ENCODE peak calls at places on chromosome 13, in eight cellular contexts. D is lung, X is AG09309, T is body of pancreas, V is aorta, L is mucosa of descending colon, Z is colonic mucosa, I is tibial nerve. Q is an unnamed sample.

GRCh38 chr13:97222934-97223710 is 989 bp downstream of the MBNL2 start:
- DNase-seq in X (no peak), D (no peak), Z (no peak), L (no peak), V (no peak), T (no peak), I (no peak), Q (no peak)

GRCh38 chr13:27389891-27390290 is 34.5 kb upstream of the GTF3A start:
- DNase-seq in D (no peak), I (no peak), Z (no peak), X (no peak), L (no peak), T (no peak), V (no peak), Q (no peak)

GRCh38 chr13:94123543-94123942 is 355.9 kb downstream of the DCT start:
- DNase-seq in I (no peak), X (no peak), T (no peak), D (no peak), L (no peak), V (no peak), Z (no peak), Q (no peak)

GRCh38 chr13:27043013-27043412 is 128.6 kb downstream of the USP12 start:
- DNase-seq in Z (no peak), X (peak; percentile 95), V (no peak), T (peak; percentile 22), D (peak; percentile 50), I (peak; percentile 41), L (no peak), Q (peak; percentile 99)

GRCh38 chr13:83796364-83796763 is 85.9 kb downstream of the SLITRK1 start:
- DNase-seq in V (no peak), T (no peak), X (no peak), L (no peak), D (no peak), I (no peak), Z (no peak), Q (no peak)

GRCh38 chr13:76516013-76516412 is 370.2 kb downstream of the KCTD12 start:
- DNase-seq in L (no peak), I (no peak), T (peak; percentile 3), X (peak; percentile 35), V (no peak), Z (no peak), D (no peak), Q (peak; percentile 89)

GRCh38 chr13:74290324-74290773 is 156.1 kb upstream of the KLF12 start:
- DNase-seq in X (peak; percentile 79), V (no peak), T (peak; percentile 66), Z (no peak), D (no peak), L (no peak), I (no peak), Q (peak; percentile 91)

GRCh38 chr13:48434203-48434602 is 21.3 kb upstream of the LPAR6 start:
- DNase-seq in T (no peak), D (no peak), L (no peak), V (no peak), X (no peak), I (no peak), Z (no peak), Q (no peak)

GRCh38 chr13:56736966-56737365 is 403.8 kb upstream of the PRR20A start:
- DNase-seq in Z (no peak), V (no peak), X (no peak), L (no peak), T (no peak), I (no peak), D (no peak), Q (no peak)

GRCh38 chr13:30829145-30829544 is 76.9 kb upstream of the MEDAG start:
- DNase-seq in Z (no peak), L (no peak), X (no peak), V (no peak), I (no peak), T (no peak), D (no peak), Q (peak; percentile 86)

GRCh38 chr13:60790620-60791019 is 393.6 kb downstream of the TDRD3 start:
- DNase-seq in Z (no peak), I (no peak), T (no peak), L (no peak), D (no peak), X (no peak), V (no peak), Q (no peak)

GRCh38 chr13:32211788-32212187 is 103.4 kb downstream of the ZAR1L start:
- DNase-seq in T (no peak), D (no peak), L (no peak), I (no peak), Z (no peak), V (no peak), X (peak; percentile 98), Q (peak; percentile 86)

GRCh38 chr13:32446778-32447465 is 19.0 kb upstream of the N4BP2L1 start:
- DNase-seq in X (no peak), Z (no peak), T (no peak), D (no peak), V (no peak), I (no peak), L (no peak), Q (no peak)

GRCh38 chr13:46668302-46668720 is 115.3 kb downstream of the LRCH1 start:
- DNase-seq in Z (peak; percentile 44), T (peak; percentile 47), V (peak; percentile 68), X (peak; percentile 76), I (peak; percentile 66), D (peak; percentile 36), L (no peak), Q (peak; percentile 91)

GRCh38 chr13:46605824-46606554 is 53.0 kb downstream of the LRCH1 start:
- DNase-seq in X (no peak), V (no peak), T (no peak), L (no peak), D (no peak), I (no peak), Z (no peak), Q (no peak)

GRCh38 chr13:80753951-80754350 is 413.0 kb upstream of the SPRY2 start:
- DNase-seq in T (no peak), D (no peak), I (no peak), V (no peak), X (no peak), Z (no peak), L (no peak), Q (peak; percentile 22)
- H3K4me3 ChIP-seq in T (no peak overlapping the region), D (no peak overlapping the region), I (no peak overlapping the region), V (no peak overlapping the region), X (no peak overlapping the region), Z (no peak overlapping the region), L (no peak overlapping the region), Q (no peak overlapping the region)

GRCh38 chr13:112055417-112056206 is 11.3 kb upstream of the SOX1 start:
- DNase-seq in V (no peak), X (no peak), I (no peak), L (no peak), T (no peak), D (no peak), Z (no peak), Q (no peak)
- H3K4me3 ChIP-seq in V (no peak overlapping the region), X (no peak overlapping the region), I (no peak overlapping the region), L (no peak overlapping the region), T (no peak overlapping the region), D (no peak overlapping the region), Z (no peak overlapping the region), Q (no peak overlapping the region)

DNA sequence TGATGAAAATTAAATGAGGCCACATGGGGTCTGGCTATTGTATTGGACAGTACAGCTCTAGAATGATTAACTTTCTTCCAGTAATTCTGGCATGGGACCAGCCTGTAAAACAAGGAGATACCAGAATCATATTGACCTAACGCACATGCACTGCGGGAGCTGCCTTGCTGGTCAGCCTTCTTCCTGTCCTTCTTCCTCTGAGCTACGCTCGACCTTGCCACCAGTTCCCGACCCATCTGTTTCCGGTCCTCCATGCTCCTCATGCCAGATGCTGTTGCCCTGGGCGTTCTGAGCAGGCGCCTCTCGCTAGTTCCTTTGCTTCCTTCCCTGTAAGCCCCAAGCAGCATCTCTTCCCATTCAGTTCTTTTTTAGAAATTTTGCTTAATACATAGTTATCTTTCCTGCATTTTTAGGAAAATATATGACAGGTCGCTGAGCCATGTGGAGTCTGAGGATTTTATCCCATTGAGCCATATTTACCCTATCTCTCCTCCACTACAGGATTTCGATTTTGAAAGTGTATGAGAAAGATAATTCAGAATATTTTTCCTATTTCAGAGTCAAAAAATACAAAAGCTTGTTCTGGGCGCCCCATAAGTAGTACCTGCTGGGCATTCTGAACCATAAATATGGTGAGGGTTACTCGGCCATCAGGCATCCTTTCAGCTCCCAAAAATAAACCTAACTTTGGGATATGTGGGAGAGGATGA is 38.6 kb downstream of the TNFRSF19 start:
- DNase-seq in L (peak; percentile 32), Z (peak; percentile 25), D (peak; percentile 43), I (peak; percentile 25), X (no peak), V (peak; percentile 78), T (peak; percentile 40), Q (peak; percentile 32)
- H3K4me3 ChIP-seq in L (no peak overlapping the region), Z (no peak overlapping the region), D (no peak overlapping the region), I (peak overlapping the region; percentile 5), X (peak overlapping the region; percentile 17), V (no peak overlapping the region), T (no peak overlapping the region), Q (no peak overlapping the region)

DNA sequence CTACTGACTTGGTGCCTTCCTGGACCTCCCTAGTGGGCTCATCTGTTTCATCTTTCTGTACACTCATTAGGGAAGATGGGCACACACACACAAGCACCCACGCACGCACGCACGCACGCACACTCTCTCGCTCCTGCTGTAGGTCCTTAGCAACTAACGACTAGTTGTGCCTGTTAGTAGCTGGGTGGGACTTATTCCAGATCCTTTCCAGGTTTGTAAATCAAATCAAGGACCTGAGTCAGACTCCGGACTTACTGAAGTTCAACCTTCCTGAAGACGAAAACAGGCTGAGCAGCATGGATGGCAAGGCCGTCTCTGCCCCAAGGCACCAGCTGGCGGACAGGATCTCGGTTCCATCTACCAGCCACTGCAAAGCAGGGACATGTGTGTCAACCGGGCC is 76.2 kb downstream of the SLC15A1 start:
- DNase-seq in D (no peak), X (no peak), I (no peak), T (no peak), V (no peak), Z (no peak), L (no peak), Q (no peak)
- H3K4me3 ChIP-seq in D (no peak overlapping the region), X (no peak overlapping the region), I (no peak overlapping the region), T (no peak overlapping the region), V (no peak overlapping the region), Z (no peak overlapping the region), L (no peak overlapping the region), Q (no peak overlapping the region)

DNA sequence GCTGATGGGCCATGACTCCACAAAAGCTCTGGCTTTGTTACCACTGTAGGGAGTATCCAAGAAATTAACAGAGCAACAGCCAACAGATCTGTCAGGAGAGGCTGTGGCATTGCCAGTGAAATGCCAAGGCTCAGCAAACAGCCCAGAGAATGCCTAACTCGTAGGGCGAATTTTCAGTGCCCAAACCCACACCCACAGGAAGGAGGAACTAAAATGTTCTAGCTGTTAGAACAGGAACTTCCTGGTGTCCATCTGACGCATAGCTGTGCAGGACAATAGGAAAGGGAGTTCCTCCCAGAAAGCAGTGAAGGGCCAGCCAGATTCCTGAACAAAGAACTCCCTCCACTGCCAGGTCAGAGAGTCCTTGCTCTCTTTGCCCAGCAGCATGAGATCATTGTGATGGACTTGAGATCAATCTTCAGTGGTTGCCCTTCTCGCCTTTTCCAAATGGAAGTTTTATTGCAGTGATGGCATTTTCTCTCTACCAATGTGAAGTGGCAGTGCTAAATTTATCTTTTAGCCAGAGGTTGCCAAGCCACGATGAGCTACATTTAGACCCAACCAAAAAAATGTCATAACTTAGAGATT is 224.2 kb upstream of the STARD13 start:
- DNase-seq in X (no peak), I (peak; percentile 26), T (peak; percentile 62), D (peak; percentile 36), L (no peak), Z (peak; percentile 43), V (peak; percentile 63), Q (peak; percentile 62)
- H3K4me3 ChIP-seq in X (no peak overlapping the region), I (no peak overlapping the region), T (no peak overlapping the region), D (no peak overlapping the region), L (no peak overlapping the region), Z (no peak overlapping the region), V (no peak overlapping the region), Q (no peak overlapping the region)

Q was measured in fibroblast of mammary gland.